ENCODE peak calls at places on chromosomes 1 and 21, in five cellular contexts. W is COR-L47, R is lower lobe of right lung, N is amniotic epithelial cell, C is lung microvascular endothelial cell. T is an unnamed sample.

GRCh38 chr21:16624468-16625102 is 888.3 kb upstream of the CXADR start:
- DNase-seq in W (no peak), R (no peak), N (no peak), C (no peak), T (no peak)

GRCh38 chr1:93573940-93574469 is 107.6 kb downstream of the BCAR3 start:
- DNase-seq in W (no peak), R (no peak), N (no peak), C (no peak), T (no peak)

GRCh38 chr1:52727114-52727586 is 897 bp downstream of the ZYG11B start:
- DNase-seq in W (no peak), R (no peak), N (no peak), C (peak; percentile 19), T (no peak)

GRCh38 chr1:21664806-21665588 is 4.2 kb downstream of the RAP1GAP start:
- DNase-seq in W (no peak), R (no peak), N (no peak), C (no peak), T (no peak)

GRCh38 chr1:11984559-11984958 is 4.3 kb downstream of the MFN2 start:
- DNase-seq in W (no peak), R (no peak), N (no peak), C (no peak), T (no peak)

GRCh38 chr1:232422901-232423300 is 207.0 kb downstream of the SIPA1L2 start:
- DNase-seq in W (no peak), R (no peak), N (peak; percentile 32), C (peak; percentile 5), T (no peak)

GRCh38 chr1:119101563-119101962 is 38.9 kb downstream of the WARS2 start:
- DNase-seq in W (no peak), R (no peak), N (peak; percentile 99), C (no peak), T (no peak)

GRCh38 chr1:29581256-29581655 is 344.9 kb downstream of the PTPRU start:
- DNase-seq in W (no peak), R (no peak), N (no peak), C (no peak), T (no peak)

GRCh38 chr1:153533689-153534201 is 2.0 kb downstream of the S100A6 start:
- DNase-seq in W (peak; percentile 56), R (no peak), N (peak; percentile 95), C (peak; percentile 92), T (no peak)

GRCh38 chr1:13550663-13551062 is 33.0 kb upstream of the PDPN start:
- DNase-seq in W (no peak), R (no peak), N (peak; percentile 76), C (no peak), T (no peak)

GRCh38 chr1:12063141-12064072 is at the start of gene TNFRSF8:
- DNase-seq in W (no peak), R (no peak), N (no peak), C (no peak), T (no peak)

GRCh38 chr1:54980046-54980527 is 341 bp upstream of the TMEM61 start:
- DNase-seq in W (no peak), R (no peak), N (no peak), C (no peak), T (no peak)

GRCh38 chr1:38376577-38376976 is 330.0 kb upstream of the POU3F1 start:
- DNase-seq in W (no peak), R (no peak), N (no peak), C (no peak), T (no peak)

GRCh38 chr1:39110882-39111281 is 84.7 kb downstream of the NDUFS5 start:
- DNase-seq in W (no peak), R (no peak), N (peak; percentile 75), C (no peak), T (no peak)

GRCh38 chr1:62908168-62908567 is 124.2 kb downstream of the ATG4C start:
- DNase-seq in W (no peak), R (no peak), N (peak; percentile 7), C (no peak), T (no peak)

GRCh38 chr1:56548566-56548965 is 30.8 kb downstream of the PLPP3 start:
- DNase-seq in W (no peak), R (no peak), N (no peak), C (no peak), T (no peak)

GRCh38 chr1:69744381-69744780 is 176.7 kb downstream of the LRRC7 start:
- DNase-seq in W (no peak), R (no peak), N (no peak), C (no peak), T (no peak)

GRCh38 chr1:244341455-244342450 is 110.0 kb downstream of the ADSS2 start:
- DNase-seq in W (peak; percentile 100), R (no peak), N (no peak), C (peak; percentile 93), T (no peak)

GRCh38 chr1:31435471-31436409 is 22.7 kb downstream of the SERINC2 start:
- DNase-seq in W (no peak), R (no peak), N (no peak), C (no peak), T (no peak)

GRCh38 chr1:175218132-175218531 is 25.6 kb upstream of the KIAA0040 start:
- DNase-seq in W (no peak), R (no peak), N (no peak), C (no peak), T (no peak)